ENCODE peak calls at places on chromosomes 7 and 10, in nine cellular contexts. X, S, N, C, F, O, J, B and E are unnamed samples. For H3K4me1, the result is how much of the 10 kb centered on the place peaks cover.

GRCh38 chr7:20777377-20778062 is 9.2 kb downstream of the SP8 start:
- DNase-seq in X (no peak), S (no peak), N (no peak), C (no peak), F (no peak), O (no peak), J (no peak), B (no peak), E (no peak)

GRCh38 chr7:25895792-25896171 is 256.2 kb upstream of the NFE2L3 start:
- DNase-seq in X (no peak), S (no peak), N (no peak), C (no peak), F (no peak), O (no peak), J (no peak), B (no peak), E (no peak)

GRCh38 chr10:34024708-34025425 is 690.4 kb upstream of the NRP1 start:
- DNase-seq in X (no peak), S (peak), N (no peak), C (no peak), F (no peak), O (no peak), J (no peak), B (no peak), E (no peak)

GRCh38 chr10:130986828-130987227 is 324.7 kb downstream of the TCERG1L start:
- DNase-seq in X (no peak), S (no peak), N (no peak), C (no peak), F (no peak), O (no peak), J (no peak), B (no peak), E (no peak)

GRCh38 chr7:68748934-68749695 is 849.2 kb upstream of the AUTS2 start:
- DNase-seq in X (no peak), S (no peak), N (no peak), C (no peak), F (no peak), O (no peak), J (no peak), B (no peak), E (no peak)

GRCh38 chr10:106189254-106189653 is 975.3 kb downstream of the SORCS1 start:
- DNase-seq in X (no peak), S (peak), N (peak), C (no peak), F (no peak), O (no peak), J (no peak), B (no peak), E (no peak)

GRCh38 chr7:36130236-36130945 is 22.7 kb upstream of the EEPD1 start:
- DNase-seq in X (no peak), S (no peak), N (no peak), C (no peak), F (no peak), O (no peak), J (no peak), B (no peak), E (no peak)

GRCh38 chr10:17394854-17395253 is 59.5 kb downstream of the ST8SIA6 start:
- DNase-seq in X (no peak), S (no peak), N (no peak), C (no peak), F (no peak), O (no peak), J (no peak), B (no peak), E (no peak)

GRCh38 chr7:138992052-138992531 is 10.9 kb upstream of the KIAA1549 start:
- DNase-seq in X (no peak), S (no peak), N (no peak), C (no peak), F (peak), O (no peak), J (no peak), B (no peak), E (no peak)

GRCh38 chr10:91901784-91902677 is 7.3 kb downstream of the FGFBP3 start:
- DNase-seq in X (no peak), S (no peak), N (no peak), C (peak), F (peak), O (peak), J (no peak), B (peak), E (no peak)

GRCh38 chr7:4745265-4745919 is 30.0 kb upstream of the AP5Z1 start:
- DNase-seq in X (no peak), S (no peak), N (no peak), C (no peak), F (no peak), O (no peak), J (no peak), B (no peak), E (no peak)

GRCh38 chr7:4742852-4743251 is 32.6 kb upstream of the AP5Z1 start:
- DNase-seq in X (no peak), S (no peak), N (no peak), C (no peak), F (peak), O (no peak), J (no peak), B (no peak), E (no peak)

GRCh38 chr7:4747013-4747412 is 28.4 kb upstream of the AP5Z1 start:
- DNase-seq in X (no peak), S (no peak), N (no peak), C (no peak), F (no peak), O (no peak), J (no peak), B (no peak), E (peak)

GRCh38 chr7:4745971-4746919 is 29.2 kb upstream of the AP5Z1 start:
- DNase-seq in X (no peak), S (no peak), N (no peak), C (peak), F (peak), O (no peak), J (no peak), B (no peak), E (no peak)

GRCh38 chr7:4744391-4745264 is 30.8 kb upstream of the AP5Z1 start:
- DNase-seq in X (peak), S (peak), N (peak), C (peak), F (peak), O (peak), J (peak), B (peak), E (peak)
- H3K4me1 ChIP-seq in X (half or more), S (under half), N (under half), C (half or more), F (under half), O (under half), J (under half), B (under half), E (under half)

DNA sequence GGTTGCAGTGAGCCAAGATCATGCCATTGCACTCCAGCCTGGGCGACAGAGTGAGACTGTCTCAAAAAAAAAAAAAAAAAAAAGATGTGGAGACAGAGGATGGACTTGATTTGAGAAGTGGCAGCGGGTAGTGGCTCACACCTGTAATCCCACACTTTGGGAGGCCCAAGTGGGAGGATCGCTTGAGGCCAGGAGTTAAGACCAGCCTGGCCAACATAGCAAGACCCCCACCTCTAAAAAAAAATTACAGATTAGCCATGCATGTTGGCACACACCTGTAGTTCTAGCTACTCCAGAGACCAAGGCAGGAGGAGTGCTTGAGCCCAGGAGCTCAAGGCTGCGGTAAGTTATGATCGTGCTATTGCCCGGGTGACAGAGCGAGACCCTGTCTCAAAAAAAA is 24.3 kb upstream of the ASCC1 start:
- DNase-seq in X (no peak), S (no peak), N (no peak), C (no peak), F (no peak), O (no peak), J (no peak), B (no peak), E (no peak)
- H3K27ac ChIP-seq in X (no peak), S (no peak), N (no peak), C (no peak), F (no peak), O (no peak), J (no peak), B (no peak), E (no peak)

DNA sequence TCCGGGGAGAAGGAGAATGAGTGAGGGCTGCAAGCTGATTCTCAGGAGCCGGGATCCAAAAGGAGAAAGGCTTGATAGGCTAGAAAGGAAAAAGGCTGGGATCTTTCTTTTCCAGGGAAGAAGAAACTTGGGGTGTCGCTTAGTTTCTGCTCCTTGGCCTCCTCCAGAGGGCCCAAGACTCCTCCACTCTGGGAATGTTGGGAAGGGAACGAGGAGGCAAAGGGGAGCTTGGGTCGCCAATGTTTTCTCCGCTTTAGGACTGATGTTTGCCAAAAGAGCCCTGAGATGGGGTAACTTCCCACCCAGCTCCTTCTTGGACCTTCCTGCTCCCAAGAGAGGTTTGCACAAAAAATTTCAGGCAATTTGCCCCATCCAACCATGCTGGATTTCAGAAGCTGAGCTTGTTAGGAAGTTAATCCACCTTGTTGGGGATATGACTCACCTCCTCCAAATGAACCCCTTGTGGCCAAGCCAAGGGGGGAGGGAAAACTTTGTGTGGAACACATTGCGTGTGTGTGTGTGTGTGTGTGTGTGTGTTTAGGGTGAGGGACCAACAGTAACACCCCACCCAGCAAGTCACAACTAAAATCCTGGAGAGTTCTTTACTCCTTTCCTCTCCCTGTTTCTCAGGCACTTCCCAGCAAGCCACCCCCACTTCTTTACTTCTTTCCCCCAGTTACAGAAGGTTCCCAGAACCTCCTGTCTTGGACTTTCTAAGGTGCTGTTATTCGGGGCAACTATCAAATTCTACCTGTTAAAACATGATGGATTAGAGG is 8.7 kb upstream of the HOXA2 start:
- DNase-seq in X (no peak), S (no peak), N (no peak), C (no peak), F (peak), O (peak), J (no peak), B (peak), E (no peak)
- H3K4me1 ChIP-seq in X (under half), S (under half), N (under half), C (under half), F (under half), O (under half), J (under half), B (under half), E (under half)

GRCh38 chr7:104993217-104993857 is 20.7 kb upstream of the KMT2E start:
- DNase-seq in X (no peak), S (no peak), N (no peak), C (no peak), F (no peak), O (no peak), J (no peak), B (no peak), E (no peak)
- H3K27ac ChIP-seq in X (no peak), S (no peak), N (no peak), C (no peak), F (no peak), O (peak), J (no peak), B (no peak), E (peak)

GRCh38 chr10:73979428-73980407 is 18.2 kb upstream of the VCL start:
- DNase-seq in X (no peak), S (peak), N (no peak), C (no peak), F (no peak), O (no peak), J (no peak), B (no peak), E (no peak)
- H3K4me1 ChIP-seq in X (under half), S (under half), N (under half), C (under half), F (under half), O (under half), J (under half), B (under half), E (under half)

GRCh38 chr7:158407581-158408331 is 179.9 kb downstream of the PTPRN2 start:
- DNase-seq in X (no peak), S (no peak), N (peak), C (no peak), F (no peak), O (no peak), J (no peak), B (no peak), E (no peak)

GRCh38 chr7:158404031-158404761 is 183.4 kb downstream of the PTPRN2 start:
- DNase-seq in X (no peak), S (no peak), N (no peak), C (no peak), F (no peak), O (no peak), J (no peak), B (no peak), E (no peak)

GRCh38 chr7:158405324-158405723 is 182.3 kb downstream of the PTPRN2 start:
- DNase-seq in X (no peak), S (no peak), N (no peak), C (no peak), F (no peak), O (no peak), J (no peak), B (no peak), E (no peak)

GRCh38 chr7:158406817-158407216 is 180.8 kb downstream of the PTPRN2 start:
- DNase-seq in X (no peak), S (no peak), N (no peak), C (no peak), F (no peak), O (no peak), J (no peak), B (no peak), E (no peak)

GRCh38 chr7:158406364-158406763 is 181.3 kb downstream of the PTPRN2 start:
- DNase-seq in X (no peak), S (no peak), N (no peak), C (no peak), F (no peak), O (no peak), J (no peak), B (no peak), E (no peak)
- H3K27ac ChIP-seq in X (no peak), S (no peak), N (no peak), C (no peak), F (no peak), O (no peak), J (no peak), B (no peak), E (no peak)

DNA sequence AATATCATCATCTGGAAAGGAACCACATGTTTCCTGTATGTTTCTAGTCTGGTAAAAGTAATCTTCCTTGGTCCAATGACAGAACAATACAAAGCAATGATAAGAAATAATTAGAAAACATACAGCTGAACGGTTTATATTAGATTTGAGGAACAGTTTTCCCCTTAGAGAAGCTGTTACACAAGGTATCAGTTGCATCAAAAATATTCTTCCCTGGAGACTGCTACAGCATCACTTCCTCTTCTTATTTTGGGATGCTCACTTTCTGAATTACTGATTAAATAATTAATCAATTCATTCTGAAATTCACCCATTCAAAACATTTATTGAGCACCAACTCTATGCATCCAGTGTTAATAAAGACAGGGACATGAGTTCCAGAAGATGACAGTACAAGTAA is 8.4 kb upstream of the SFR1 start:
- DNase-seq in X (no peak), S (no peak), N (no peak), C (no peak), F (no peak), O (no peak), J (no peak), B (no peak), E (no peak)
- H3K4me1 ChIP-seq in X (under half), S (under half), N (under half), C (under half), F (under half), O (under half), J (under half), B (under half), E (under half)